ENCODE peak calls at places on chromosomes 6 and 20, in five cellular contexts. One of them, this sample, is unnamed.

GRCh38 chr6:128516514-128516898 is 3.9 kb downstream of the PTPRK start:
- DNase-seq in left ventricle myocardium inferior: no peak
- DNase-seq in AG10803: peak
- DNase-seq in stomach: no peak
- DNase-seq in fibroblast of pulmonary artery: peak
- DNase-seq in this sample: no peak

GRCh38 chr6:157219201-157220200 is 103.8 kb downstream of the TMEM242 start:
- DNase-seq in fibroblast of pulmonary artery: peak
- DNase-seq in stomach: no peak
- DNase-seq in left ventricle myocardium inferior: no peak
- DNase-seq in AG10803: peak
- DNase-seq in this sample: no peak

GRCh38 chr6:75209432-75209723 is 3.5 kb upstream of the COL12A1 start:
- DNase-seq in left ventricle myocardium inferior: no peak
- DNase-seq in AG10803: no peak
- DNase-seq in stomach: no peak
- DNase-seq in fibroblast of pulmonary artery: no peak
- DNase-seq in this sample: no peak

GRCh38 chr6:26158581-26159416 is 71.6 kb downstream of the HFE start:
- DNase-seq in AG10803: peak
- DNase-seq in stomach: peak
- DNase-seq in left ventricle myocardium inferior: peak
- DNase-seq in fibroblast of pulmonary artery: peak
- DNase-seq in this sample: peak

GRCh38 chr20:57006411-57007170 is 259.9 kb downstream of the BMP7 start:
- DNase-seq in left ventricle myocardium inferior: no peak
- DNase-seq in fibroblast of pulmonary artery: no peak
- DNase-seq in stomach: no peak
- DNase-seq in AG10803: peak
- DNase-seq in this sample: no peak

GRCh38 chr20:35049776-35050352 is 42.7 kb downstream of the TRPC4AP start:
- DNase-seq in AG10803: peak
- DNase-seq in stomach: no peak
- DNase-seq in left ventricle myocardium inferior: no peak
- DNase-seq in fibroblast of pulmonary artery: peak
- DNase-seq in this sample: no peak

GRCh38 chr6:25401711-25402110 is 122.5 kb downstream of the CARMIL1 start:
- DNase-seq in fibroblast of pulmonary artery: no peak
- DNase-seq in stomach: no peak
- DNase-seq in AG10803: no peak
- DNase-seq in left ventricle myocardium inferior: no peak
- DNase-seq in this sample: no peak

GRCh38 chr20:32528905-32529670 is 56.0 kb downstream of the NOL4L start:
- DNase-seq in left ventricle myocardium inferior: no peak
- DNase-seq in AG10803: no peak
- DNase-seq in fibroblast of pulmonary artery: no peak
- DNase-seq in stomach: no peak
- DNase-seq in this sample: no peak

GRCh38 chr6:19086480-19086879 is 699.3 kb downstream of the RNF144B start:
- DNase-seq in fibroblast of pulmonary artery: no peak
- DNase-seq in AG10803: no peak
- DNase-seq in left ventricle myocardium inferior: no peak
- DNase-seq in stomach: no peak
- DNase-seq in this sample: no peak

GRCh38 chr6:100568255-100568654 is 103.5 kb upstream of the SIM1 start:
- DNase-seq in AG10803: no peak
- DNase-seq in stomach: no peak
- DNase-seq in fibroblast of pulmonary artery: no peak
- DNase-seq in left ventricle myocardium inferior: no peak
- DNase-seq in this sample: no peak

GRCh38 chr20:34084227-34084923 is 27.7 kb downstream of the EIF2S2 start:
- DNase-seq in stomach: no peak
- DNase-seq in fibroblast of pulmonary artery: no peak
- DNase-seq in AG10803: no peak
- DNase-seq in left ventricle myocardium inferior: no peak
- DNase-seq in this sample: no peak

GRCh38 chr6:134482585-134483346 is 164.9 kb upstream of the SGK1 start:
- DNase-seq in left ventricle myocardium inferior: peak
- DNase-seq in stomach: no peak
- DNase-seq in AG10803: no peak
- DNase-seq in fibroblast of pulmonary artery: peak
- DNase-seq in this sample: no peak

GRCh38 chr20:59214619-59215547 is 51.3 kb downstream of the ZNF831 start:
- DNase-seq in left ventricle myocardium inferior: no peak
- DNase-seq in fibroblast of pulmonary artery: no peak
- DNase-seq in stomach: no peak
- DNase-seq in AG10803: no peak
- DNase-seq in this sample: no peak

GRCh38 chr6:73722318-73723060 is 26.5 kb downstream of the CD109 start:
- DNase-seq in left ventricle myocardium inferior: no peak
- DNase-seq in AG10803: peak
- DNase-seq in fibroblast of pulmonary artery: peak
- DNase-seq in stomach: no peak
- DNase-seq in this sample: peak

GRCh38 chr20:35021063-35021462 is 65.4 kb downstream of the MYH7B start:
- DNase-seq in stomach: no peak
- DNase-seq in left ventricle myocardium inferior: no peak
- DNase-seq in AG10803: no peak
- DNase-seq in fibroblast of pulmonary artery: peak
- DNase-seq in this sample: no peak

GRCh38 chr20:57840504-57841296 is 130.9 kb upstream of the PMEPA1 start:
- DNase-seq in AG10803: no peak
- DNase-seq in fibroblast of pulmonary artery: no peak
- DNase-seq in stomach: no peak
- DNase-seq in left ventricle myocardium inferior: no peak
- DNase-seq in this sample: no peak

GRCh38 chr6:100726741-100727140 is 154.4 kb downstream of the ASCC3 start:
- DNase-seq in stomach: no peak
- DNase-seq in left ventricle myocardium inferior: no peak
- DNase-seq in AG10803: peak
- DNase-seq in fibroblast of pulmonary artery: peak
- DNase-seq in this sample: no peak

GRCh38 chr6:157995458-157995857 is 13.8 kb downstream of the SYNJ2 start:
- DNase-seq in left ventricle myocardium inferior: peak
- DNase-seq in stomach: no peak
- DNase-seq in AG10803: no peak
- DNase-seq in fibroblast of pulmonary artery: no peak
- DNase-seq in this sample: peak

GRCh38 chr6:20085817-20086216 is 126.5 kb downstream of the MBOAT1 start:
- DNase-seq in AG10803: no peak
- DNase-seq in fibroblast of pulmonary artery: no peak
- DNase-seq in left ventricle myocardium inferior: no peak
- DNase-seq in stomach: no peak
- DNase-seq in this sample: no peak

GRCh38 chr6:8642854-8643253 is 207.5 kb upstream of the SLC35B3 start:
- DNase-seq in stomach: no peak
- DNase-seq in AG10803: no peak
- DNase-seq in left ventricle myocardium inferior: no peak
- DNase-seq in fibroblast of pulmonary artery: no peak
- DNase-seq in this sample: no peak

GRCh38 chr6:139290787-139291294 is 957 bp downstream of the TXLNB start:
- DNase-seq in stomach: no peak
- DNase-seq in fibroblast of pulmonary artery: peak
- DNase-seq in left ventricle myocardium inferior: no peak
- DNase-seq in AG10803: peak
- DNase-seq in this sample: peak

GRCh38 chr6:79538481-79538971 is 1.3 kb upstream of the LCA5 start:
- DNase-seq in AG10803: peak
- DNase-seq in left ventricle myocardium inferior: no peak
- DNase-seq in fibroblast of pulmonary artery: peak
- DNase-seq in stomach: no peak
- DNase-seq in this sample: no peak

GRCh38 chr6:3540253-3540820 is 83.5 kb upstream of the SLC22A23 start:
- DNase-seq in fibroblast of pulmonary artery: no peak
- DNase-seq in left ventricle myocardium inferior: no peak
- DNase-seq in AG10803: no peak
- DNase-seq in stomach: no peak
- DNase-seq in this sample: no peak
- TF ChIP-seq CTCF in fibroblast of pulmonary artery: no peak
- TF ChIP-seq CTCF in left ventricle myocardium inferior: no peak
- TF ChIP-seq CTCF in AG10803: no peak
- TF ChIP-seq CTCF in stomach: no peak
- TF ChIP-seq CTCF in this sample: no peak

GRCh38 chr6:46983007-46983411 is 59.1 kb downstream of the ADGRF1 start:
- DNase-seq in fibroblast of pulmonary artery: no peak
- DNase-seq in left ventricle myocardium inferior: no peak
- DNase-seq in AG10803: peak
- DNase-seq in stomach: no peak
- DNase-seq in this sample: no peak
- TF ChIP-seq CTCF in fibroblast of pulmonary artery: no peak
- TF ChIP-seq CTCF in left ventricle myocardium inferior: peak
- TF ChIP-seq CTCF in AG10803: no peak
- TF ChIP-seq CTCF in stomach: no peak
- TF ChIP-seq CTCF in this sample: no peak

DNA sequence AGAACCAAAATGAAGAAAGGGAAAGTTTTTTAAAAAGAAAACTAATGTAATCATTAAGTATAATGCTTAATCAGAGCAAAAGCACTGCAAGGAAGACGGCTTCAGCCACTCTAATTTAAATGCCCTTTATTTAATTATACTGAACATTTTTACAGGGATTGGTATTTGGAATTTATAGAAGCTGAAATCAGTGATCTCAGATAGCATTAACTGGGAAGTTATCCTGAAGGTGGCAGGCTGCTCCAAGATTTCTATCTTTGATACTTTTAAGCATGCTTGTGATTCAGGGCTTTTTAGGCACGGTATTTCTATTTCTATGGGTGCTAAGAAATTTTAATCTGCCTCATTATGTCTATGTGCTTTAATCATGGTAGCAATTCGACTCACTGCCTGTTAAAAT is 1.3 kb upstream of the NDUFAF4 start:
- DNase-seq in AG10803: peak
- DNase-seq in left ventricle myocardium inferior: no peak
- DNase-seq in fibroblast of pulmonary artery: peak
- DNase-seq in stomach: no peak
- DNase-seq in this sample: no peak
- TF ChIP-seq CTCF in AG10803: peak
- TF ChIP-seq CTCF in left ventricle myocardium inferior: peak
- TF ChIP-seq CTCF in fibroblast of pulmonary artery: peak
- TF ChIP-seq CTCF in stomach: peak
- TF ChIP-seq CTCF in this sample: no peak

DNA sequence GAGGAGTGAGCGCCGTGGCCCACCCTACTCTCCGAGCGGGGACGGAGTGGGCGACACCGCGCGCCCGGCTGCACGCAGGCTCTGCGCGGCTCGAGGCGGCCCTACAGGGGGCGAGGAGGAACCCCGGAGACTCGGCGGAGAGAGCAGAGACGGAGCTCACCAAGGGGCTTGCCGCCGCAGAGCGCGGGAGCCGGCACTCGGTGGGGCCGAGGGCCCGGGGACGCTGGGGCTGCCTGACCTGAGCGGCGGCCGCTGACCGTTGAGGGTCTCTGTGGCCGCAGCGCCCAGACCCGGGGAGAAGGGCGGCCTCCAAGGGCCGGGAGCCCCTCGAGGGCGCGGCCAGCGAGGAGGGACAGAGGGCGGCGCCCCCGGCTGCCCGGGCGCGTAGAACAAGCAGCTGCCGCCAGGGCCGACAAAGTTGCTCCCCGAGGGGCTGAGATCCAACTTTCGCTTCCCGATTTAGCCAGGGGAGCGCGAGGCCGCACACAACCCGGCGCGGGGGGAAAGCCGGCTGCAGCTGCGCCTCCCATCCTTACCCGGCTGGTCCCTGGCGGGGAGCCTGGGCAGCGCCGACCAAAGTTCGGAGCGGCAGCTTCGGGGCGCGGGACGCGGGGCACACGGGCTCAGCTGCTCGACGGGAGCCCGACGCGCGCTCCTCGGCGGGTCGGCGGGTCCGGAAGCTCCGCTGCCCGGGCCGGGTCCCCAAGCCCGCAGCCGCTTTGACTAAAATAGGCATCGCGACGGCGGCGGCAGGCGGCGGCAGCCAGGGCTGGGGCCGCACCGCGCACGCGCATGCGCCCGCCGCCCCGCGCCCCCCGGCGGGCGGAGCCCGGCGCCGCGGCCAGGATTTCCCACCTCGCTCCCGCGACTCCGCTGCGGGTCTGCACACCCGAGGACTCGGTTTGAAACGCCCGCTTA is 43.1 kb downstream of the POPDC3 start:
- DNase-seq in stomach: peak
- DNase-seq in fibroblast of pulmonary artery: peak
- DNase-seq in left ventricle myocardium inferior: peak
- DNase-seq in AG10803: peak
- DNase-seq in this sample: peak
- TF ChIP-seq CTCF in stomach: peak
- TF ChIP-seq CTCF in fibroblast of pulmonary artery: no peak
- TF ChIP-seq CTCF in left ventricle myocardium inferior: peak
- TF ChIP-seq CTCF in AG10803: peak
- TF ChIP-seq CTCF in this sample: peak

DNA sequence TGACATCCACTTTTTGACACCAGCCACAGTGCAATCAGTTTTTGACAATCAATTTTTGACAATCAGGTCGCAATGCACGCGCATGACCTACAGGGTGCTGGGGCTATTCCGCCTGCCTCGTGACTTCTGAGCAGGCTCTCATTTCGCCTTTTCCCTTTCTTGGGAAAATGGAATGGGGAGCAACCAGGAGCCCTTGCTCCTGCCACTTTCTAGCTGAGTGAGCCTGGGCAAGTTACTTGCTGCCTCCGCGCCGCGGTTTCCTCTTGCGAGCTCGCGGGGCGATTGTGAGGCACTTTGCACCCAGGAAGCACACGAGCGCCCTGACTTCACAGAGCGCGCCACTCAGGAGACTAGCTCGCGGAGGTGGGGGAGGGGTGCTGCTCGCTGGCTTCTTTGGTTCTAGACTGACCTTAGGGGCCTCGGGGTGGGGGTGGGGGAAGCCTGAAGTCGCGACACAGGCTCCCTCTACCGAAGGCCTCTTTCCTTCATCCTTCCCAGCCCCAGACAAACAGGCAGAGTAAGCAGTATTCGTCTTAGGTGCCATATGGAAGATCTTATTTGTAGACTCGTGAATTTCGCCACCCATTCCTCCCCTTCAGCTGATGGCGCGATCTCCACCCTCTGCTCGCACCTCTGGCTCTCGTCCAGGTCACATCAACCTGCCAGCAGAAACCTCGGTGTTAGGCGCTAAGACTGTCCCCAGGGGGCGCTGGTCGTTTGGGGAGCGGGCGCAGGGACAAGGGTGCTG is 4.6 kb downstream of the TP53TG5 start:
- DNase-seq in fibroblast of pulmonary artery: peak
- DNase-seq in left ventricle myocardium inferior: peak
- DNase-seq in AG10803: peak
- DNase-seq in stomach: peak
- DNase-seq in this sample: peak
- TF ChIP-seq CTCF in fibroblast of pulmonary artery: peak
- TF ChIP-seq CTCF in left ventricle myocardium inferior: peak
- TF ChIP-seq CTCF in AG10803: peak
- TF ChIP-seq CTCF in stomach: peak
- TF ChIP-seq CTCF in this sample: peak

DNA sequence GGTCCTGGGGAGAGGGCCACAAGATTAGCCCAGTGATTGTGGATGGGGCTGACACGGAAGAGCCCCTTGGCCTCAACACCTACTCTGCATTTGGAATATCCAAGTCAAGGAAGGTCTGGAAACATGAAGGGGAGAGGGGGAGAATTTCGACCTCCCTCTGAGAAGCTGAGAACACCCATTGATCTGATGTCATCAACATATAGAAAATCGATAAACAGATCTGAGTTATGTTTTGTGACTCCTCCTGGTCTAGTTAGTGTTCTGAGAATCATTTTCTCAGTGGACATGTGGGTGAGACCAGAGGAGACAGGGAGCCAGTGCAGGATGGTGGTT is 108.0 kb downstream of the SLC22A3 start:
- DNase-seq in left ventricle myocardium inferior: no peak
- DNase-seq in stomach: no peak
- DNase-seq in AG10803: no peak
- DNase-seq in fibroblast of pulmonary artery: no peak
- DNase-seq in this sample: no peak
- TF ChIP-seq CTCF in left ventricle myocardium inferior: no peak
- TF ChIP-seq CTCF in stomach: no peak
- TF ChIP-seq CTCF in AG10803: no peak
- TF ChIP-seq CTCF in fibroblast of pulmonary artery: no peak
- TF ChIP-seq CTCF in this sample: peak